ENCODE peak calls at places on chromosomes 13 and 19, in eight cellular contexts. Y, M, C, I, U, T, G and A are unnamed samples.

GRCh38 chr13:91203430-91203829 is 144.1 kb upstream of the MIR17HG start:
- DNase-seq in C (peak; percentile 73), I (no peak), U (no peak), M (no peak), T (peak; percentile 98), Y (no peak), G (no peak), A (no peak)

GRCh38 chr19:57708641-57709354 is at the start of gene ZNF154:
- DNase-seq in C (peak; percentile 72), G (no peak), U (peak; percentile 10), Y (no peak), M (peak; percentile 60), I (peak; percentile 89), T (no peak), A (peak; percentile 38)

GRCh38 chr13:80740076-80740475 is 399.1 kb upstream of the SPRY2 start:
- DNase-seq in Y (no peak), U (no peak), M (no peak), G (no peak), T (no peak), I (no peak), C (no peak), A (no peak)

GRCh38 chr19:17718467-17718987 is 753 bp upstream of the MAP1S start:
- DNase-seq in M (no peak), G (no peak), I (no peak), T (no peak), C (no peak), U (no peak), Y (no peak), A (no peak)

GRCh38 chr19:41161903-41162302 is 31.1 kb upstream of the CYP2S1 start:
- DNase-seq in I (peak; percentile 49), C (no peak), M (no peak), U (no peak), Y (no peak), T (no peak), G (no peak), A (no peak)

GRCh38 chr19:49761625-49762311 is 1.3 kb downstream of the TSKS start:
- DNase-seq in M (no peak), C (no peak), I (peak; percentile 70), T (no peak), G (no peak), Y (no peak), U (no peak), A (no peak)

GRCh38 chr13:23921451-23921888 is 24.2 kb upstream of the C1QTNF9B start:
- DNase-seq in U (no peak), G (no peak), Y (peak; percentile 26), T (peak; percentile 69), C (peak; percentile 22), I (peak; percentile 74), M (peak; percentile 28), A (no peak)

GRCh38 chr19:7682175-7682855 is 1.7 kb downstream of the TRAPPC5 start:
- DNase-seq in I (no peak), U (no peak), T (no peak), Y (no peak), G (no peak), C (no peak), M (no peak), A (no peak)

GRCh38 chr19:12994701-12995595 is at the start of gene NFIX:
- DNase-seq in Y (no peak), M (peak; percentile 67), C (no peak), U (peak; percentile 40), I (no peak), G (peak; percentile 70), T (peak; percentile 48), A (no peak)

GRCh38 chr19:4638330-4638729 is 986 bp upstream of the TNFAIP8L1 start:
- DNase-seq in U (no peak), M (no peak), I (no peak), C (no peak), G (no peak), Y (no peak), T (no peak), A (no peak)

GRCh38 chr13:41222259-41222852 is 28.0 kb upstream of the KBTBD7 start:
- DNase-seq in T (peak; percentile 71), I (peak; percentile 25), U (peak; percentile 27), M (no peak), C (peak; percentile 9), G (no peak), Y (peak; percentile 69), A (no peak)